ENCODE peak calls at places on chromosomes 16 and 17, in four cellular contexts. I is H1, U is K562, Y is HCT116. J is an unnamed sample.

GRCh38 chr17:7650509-7651096 is at the start of gene ATP1B2:
- DNase-seq in I (peak; percentile 90), U (peak; percentile 93), Y (no peak), J (peak; percentile 67)

GRCh38 chr17:41697122-41697962 is 8.7 kb downstream of the EIF1 start:
- DNase-seq in I (no peak), U (no peak), Y (no peak), J (no peak)

GRCh38 chr16:28294201-28294600 is 1.9 kb downstream of the SBK1 start:
- DNase-seq in I (no peak), U (no peak), Y (no peak), J (no peak)

GRCh38 chr17:77770331-77771105 is 188.0 kb upstream of the TNRC6C start:
- DNase-seq in I (no peak), U (peak; percentile 61), Y (no peak), J (no peak)

GRCh38 chr16:674968-675883 is at the start of gene RHBDL1:
- DNase-seq in I (peak; percentile 80), U (peak; percentile 53), Y (no peak), J (peak; percentile 26)

GRCh38 chr16:5634781-5635180 is 537.2 kb upstream of the EEF2KMT start:
- DNase-seq in I (no peak), U (peak; percentile 66), Y (no peak), J (no peak)

GRCh38 chr17:39579318-39580081 is 28.2 kb downstream of the NEUROD2 start:
- DNase-seq in I (peak; percentile 67), U (no peak), Y (no peak), J (no peak)

GRCh38 chr16:4315185-4316102 is at the start of gene GLIS2:
- DNase-seq in I (peak; percentile 73), U (peak; percentile 87), Y (peak; percentile 28), J (no peak)

GRCh38 chr16:49750341-49751011 is 105.4 kb downstream of the ZNF423 start:
- DNase-seq in I (no peak), U (no peak), Y (no peak), J (no peak)

GRCh38 chr17:7219812-7220592 is at the start of the genes ACADVL and DLG4:
- DNase-seq in I (peak; percentile 90), U (peak; percentile 75), Y (no peak), J (peak; percentile 75)

GRCh38 chr17:35616506-35616905 is 29.4 kb downstream of the AP2B1 start:
- DNase-seq in I (no peak), U (no peak), Y (no peak), J (no peak)

GRCh38 chr17:71580220-71580619 is 540.6 kb upstream of the SOX9 start:
- DNase-seq in I (no peak), U (no peak), Y (no peak), J (no peak)

GRCh38 chr16:56793504-56793903 is 63.6 kb downstream of the NUP93 start:
- DNase-seq in I (no peak), U (no peak), Y (no peak), J (peak; percentile 47)

GRCh38 chr16:73058616-73059409 is 10.9 kb upstream of the ZFHX3 start:
- DNase-seq in I (peak; percentile 69), U (peak; percentile 24), Y (peak; percentile 38), J (no peak)

GRCh38 chr17:80968602-80969029 is 23.0 kb upstream of the CHMP6 start:
- DNase-seq in I (no peak), U (no peak), Y (no peak), J (no peak)

DNA sequence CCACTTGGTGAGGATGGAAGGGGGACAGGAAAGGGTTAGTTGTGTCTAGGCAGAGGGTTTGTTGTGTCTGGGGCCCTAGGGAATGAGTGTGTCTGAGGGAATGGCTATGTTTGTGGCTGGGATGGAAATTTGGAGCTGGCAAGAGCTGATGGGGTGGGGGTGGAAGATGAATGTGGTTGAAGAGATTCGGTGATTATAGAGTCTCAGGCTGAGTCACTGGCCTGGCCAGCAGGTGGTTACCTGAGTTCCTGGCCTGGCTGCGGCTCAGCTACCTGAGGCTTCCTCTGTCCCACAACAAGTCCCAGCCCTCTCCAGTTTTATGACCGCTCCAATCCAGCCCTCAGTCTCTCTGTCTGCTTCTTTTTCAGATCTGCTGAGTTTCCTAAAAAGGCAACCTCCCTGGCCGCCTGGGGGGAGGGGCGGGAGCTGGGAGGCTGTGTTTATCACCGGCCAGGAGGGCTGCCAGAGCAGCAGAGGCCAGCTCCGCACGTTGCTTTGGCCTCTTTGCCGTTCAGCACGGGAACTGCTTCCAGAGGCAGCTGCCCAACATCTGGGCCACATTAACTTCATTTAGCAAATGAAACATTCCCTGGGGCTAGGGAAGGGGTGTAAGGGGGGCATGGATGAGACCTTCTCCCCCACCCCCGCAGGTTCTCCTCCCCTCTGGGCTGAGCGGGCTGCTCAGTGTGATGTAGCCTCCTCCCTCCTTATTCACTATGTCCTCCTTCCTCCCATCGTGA is 21.8 kb downstream of the ITGB3 start:
- DNase-seq in I (peak; percentile 80), U (peak; percentile 73), Y (no peak), J (no peak)
- TF ChIP-seq FOSL1 in I (no peak), U (peak; percentile 92), Y (peak; percentile 57), J (no peak)

DNA sequence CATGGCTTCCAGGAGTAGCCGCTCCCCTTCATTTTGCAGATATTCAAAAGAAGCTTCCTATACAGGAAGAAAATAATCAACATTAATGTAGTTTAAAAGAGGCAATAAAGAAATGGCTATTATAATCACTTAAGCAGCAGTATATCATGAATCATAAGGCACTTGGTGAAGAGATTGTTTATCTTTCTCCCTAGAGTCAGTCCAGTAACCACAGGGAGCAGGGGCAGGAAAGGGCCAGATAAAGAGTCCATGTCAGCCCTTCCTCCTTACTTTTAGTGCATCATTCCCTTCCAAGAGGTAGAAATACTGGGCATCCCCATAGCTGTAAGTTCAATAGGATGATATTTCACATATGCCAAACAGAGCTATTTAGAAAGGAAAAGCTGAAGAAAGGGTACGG is 184.6 kb upstream of the C17orf78 start:
- DNase-seq in I (no peak), U (no peak), Y (no peak), J (no peak)
- TF ChIP-seq FOSL1 in I (no peak), U (peak; percentile 23), Y (no peak), J (no peak)

GRCh38 chr17:57648720-57649119 is 96.4 kb downstream of the CCDC182 start:
- DNase-seq in I (no peak), U (no peak), Y (no peak), J (no peak)

GRCh38 chr17:57643062-57643461 is 102.0 kb downstream of the CCDC182 start:
- DNase-seq in I (no peak), U (no peak), Y (no peak), J (no peak)

GRCh38 chr17:57644311-57644710 is 100.8 kb downstream of the CCDC182 start:
- DNase-seq in I (no peak), U (no peak), Y (no peak), J (no peak)

GRCh38 chr17:57649191-57649590 is 95.9 kb downstream of the CCDC182 start:
- DNase-seq in I (no peak), U (no peak), Y (no peak), J (no peak)

GRCh38 chr17:57645950-57646686 is 99.0 kb downstream of the CCDC182 start:
- DNase-seq in I (no peak), U (no peak), Y (no peak), J (no peak)
- TF ChIP-seq FOSL1 in I (no peak), U (peak; percentile 83), Y (no peak), J (no peak)

GRCh38 chr16:54926166-54926838 is 4.4 kb upstream of the IRX5 start:
- DNase-seq in I (no peak), U (no peak), Y (no peak), J (no peak)
- TF ChIP-seq FOSL1 in I (no peak), U (no peak), Y (no peak), J (no peak)

GRCh38 chr16:22402191-22402590 is 27.8 kb upstream of the CDR2 start:
- DNase-seq in I (no peak), U (no peak), Y (no peak), J (no peak)

GRCh38 chr16:22397931-22398330 is 23.5 kb upstream of the CDR2 start:
- DNase-seq in I (no peak), U (no peak), Y (no peak), J (no peak)

GRCh38 chr16:22400899-22401298 is 26.5 kb upstream of the CDR2 start:
- DNase-seq in I (peak; percentile 22), U (no peak), Y (no peak), J (no peak)

GRCh38 chr16:22395960-22396359 is 21.5 kb upstream of the CDR2 start:
- DNase-seq in I (no peak), U (no peak), Y (no peak), J (no peak)

GRCh38 chr16:22397459-22397858 is 23.0 kb upstream of the CDR2 start:
- DNase-seq in I (no peak), U (no peak), Y (no peak), J (no peak)
- TF ChIP-seq FOSL1 in I (no peak), U (no peak), Y (no peak), J (no peak)

GRCh38 chr16:31089199-31089598 is 456 bp upstream of the PRSS53 start:
- DNase-seq in I (no peak), U (no peak), Y (no peak), J (no peak)
- TF ChIP-seq FOSL1 in I (no peak), U (no peak), Y (no peak), J (no peak)

GRCh38 chr16:68642436-68643064 is 2.6 kb upstream of the CDH3 start:
- DNase-seq in I (peak; percentile 79), U (no peak), Y (no peak), J (no peak)
- TF ChIP-seq FOSL1 in I (no peak), U (no peak), Y (no peak), J (no peak)

J was measured in HepG2.